ENCODE peak calls at places on chromosome 7, in nine cellular contexts. One of them, this sample, is unnamed.
A peak's percentile ranks its signal among the peaks of the same experiment; 100 is the strongest.

GRCh38 chr7:120733143-120733542 is 124.8 kb downstream of the TSPAN12 start:
- DNase-seq in fibroblast of lung: peak; percentile 92
- DNase-seq in keratinocyte: no peak
- DNase-seq in Kasumi-1: no peak
- DNase-seq in lower lobe of right lung: no peak
- DNase-seq in left ventricle myocardium inferior: no peak
- DNase-seq in neural progenitor cell: no peak
- DNase-seq in cardiac fibroblast: peak; percentile 37
- DNase-seq in LHCN-M2: peak; percentile 94
- DNase-seq in this sample: no peak

GRCh38 chr7:25391295-25391861 is 163.1 kb upstream of the NPVF start:
- DNase-seq in neural progenitor cell: peak; percentile 43
- DNase-seq in left ventricle myocardium inferior: no peak
- DNase-seq in Kasumi-1: peak; percentile 65
- DNase-seq in cardiac fibroblast: peak; percentile 61
- DNase-seq in LHCN-M2: peak; percentile 19
- DNase-seq in keratinocyte: no peak
- DNase-seq in lower lobe of right lung: no peak
- DNase-seq in fibroblast of lung: peak; percentile 72
- DNase-seq in this sample: peak; percentile 68

GRCh38 chr7:128836729-128837348 is 6.6 kb downstream of the FLNC start:
- DNase-seq in keratinocyte: no peak
- DNase-seq in left ventricle myocardium inferior: peak; percentile 14
- DNase-seq in Kasumi-1: no peak
- DNase-seq in lower lobe of right lung: peak; percentile 32
- DNase-seq in fibroblast of lung: no peak
- DNase-seq in cardiac fibroblast: no peak
- DNase-seq in neural progenitor cell: no peak
- DNase-seq in LHCN-M2: no peak
- DNase-seq in this sample: no peak

GRCh38 chr7:87231243-87231642 is 11.7 kb upstream of the TMEM243 start:
- DNase-seq in LHCN-M2: no peak
- DNase-seq in cardiac fibroblast: no peak
- DNase-seq in fibroblast of lung: no peak
- DNase-seq in neural progenitor cell: no peak
- DNase-seq in Kasumi-1: no peak
- DNase-seq in left ventricle myocardium inferior: peak; percentile 21
- DNase-seq in keratinocyte: no peak
- DNase-seq in lower lobe of right lung: no peak
- DNase-seq in this sample: no peak

GRCh38 chr7:51043461-51043860 is 260.8 kb upstream of the GRB10 start:
- DNase-seq in keratinocyte: no peak
- DNase-seq in cardiac fibroblast: no peak
- DNase-seq in fibroblast of lung: no peak
- DNase-seq in left ventricle myocardium inferior: no peak
- DNase-seq in LHCN-M2: no peak
- DNase-seq in Kasumi-1: no peak
- DNase-seq in neural progenitor cell: no peak
- DNase-seq in lower lobe of right lung: no peak
- DNase-seq in this sample: no peak

GRCh38 chr7:94059747-94060146 is 55.6 kb upstream of the BET1 start:
- DNase-seq in lower lobe of right lung: no peak
- DNase-seq in cardiac fibroblast: peak; percentile 82
- DNase-seq in left ventricle myocardium inferior: no peak
- DNase-seq in Kasumi-1: no peak
- DNase-seq in LHCN-M2: no peak
- DNase-seq in neural progenitor cell: no peak
- DNase-seq in fibroblast of lung: peak; percentile 73
- DNase-seq in keratinocyte: no peak
- DNase-seq in this sample: no peak

GRCh38 chr7:46616636-46617035 is 695.6 kb upstream of the IGFBP3 start:
- DNase-seq in Kasumi-1: no peak
- DNase-seq in LHCN-M2: peak; percentile 21
- DNase-seq in left ventricle myocardium inferior: no peak
- DNase-seq in neural progenitor cell: no peak
- DNase-seq in keratinocyte: no peak
- DNase-seq in lower lobe of right lung: no peak
- DNase-seq in cardiac fibroblast: peak; percentile 16
- DNase-seq in fibroblast of lung: no peak
- DNase-seq in this sample: no peak

GRCh38 chr7:130957140-130957513 is 223.1 kb upstream of the KLF14 start:
- DNase-seq in neural progenitor cell: no peak
- DNase-seq in left ventricle myocardium inferior: no peak
- DNase-seq in cardiac fibroblast: no peak
- DNase-seq in keratinocyte: no peak
- DNase-seq in Kasumi-1: no peak
- DNase-seq in lower lobe of right lung: no peak
- DNase-seq in fibroblast of lung: no peak
- DNase-seq in LHCN-M2: no peak
- DNase-seq in this sample: peak; percentile 67

GRCh38 chr7:26853788-26854393 is 10.5 kb downstream of the SKAP2 start:
- DNase-seq in Kasumi-1: peak; percentile 93
- DNase-seq in left ventricle myocardium inferior: no peak
- DNase-seq in neural progenitor cell: peak; percentile 39
- DNase-seq in fibroblast of lung: peak; percentile 87
- DNase-seq in cardiac fibroblast: peak; percentile 64
- DNase-seq in lower lobe of right lung: no peak
- DNase-seq in LHCN-M2: peak; percentile 68
- DNase-seq in keratinocyte: no peak
- DNase-seq in this sample: peak; percentile 83

GRCh38 chr7:22444181-22444966 is 55.6 kb downstream of the STEAP1B start:
- DNase-seq in Kasumi-1: no peak
- DNase-seq in left ventricle myocardium inferior: peak; percentile 16
- DNase-seq in cardiac fibroblast: peak; percentile 42
- DNase-seq in keratinocyte: no peak
- DNase-seq in lower lobe of right lung: no peak
- DNase-seq in neural progenitor cell: no peak
- DNase-seq in LHCN-M2: no peak
- DNase-seq in fibroblast of lung: no peak
- DNase-seq in this sample: peak; percentile 84

GRCh38 chr7:20793686-20794394 is 7.2 kb upstream of the SP8 start:
- DNase-seq in keratinocyte: no peak
- DNase-seq in LHCN-M2: no peak
- DNase-seq in lower lobe of right lung: no peak
- DNase-seq in fibroblast of lung: no peak
- DNase-seq in neural progenitor cell: peak; percentile 74
- DNase-seq in cardiac fibroblast: no peak
- DNase-seq in left ventricle myocardium inferior: no peak
- DNase-seq in Kasumi-1: no peak
- DNase-seq in this sample: no peak

GRCh38 chr7:46071076-46071475 is 150.0 kb upstream of the IGFBP3 start:
- DNase-seq in fibroblast of lung: peak; percentile 21
- DNase-seq in cardiac fibroblast: no peak
- DNase-seq in Kasumi-1: no peak
- DNase-seq in LHCN-M2: peak; percentile 93
- DNase-seq in neural progenitor cell: no peak
- DNase-seq in keratinocyte: no peak
- DNase-seq in lower lobe of right lung: no peak
- DNase-seq in left ventricle myocardium inferior: no peak
- DNase-seq in this sample: no peak

GRCh38 chr7:92802398-92802797 is 34.0 kb downstream of the CDK6 start:
- DNase-seq in cardiac fibroblast: no peak
- DNase-seq in fibroblast of lung: no peak
- DNase-seq in left ventricle myocardium inferior: no peak
- DNase-seq in keratinocyte: no peak
- DNase-seq in LHCN-M2: no peak
- DNase-seq in lower lobe of right lung: no peak
- DNase-seq in Kasumi-1: no peak
- DNase-seq in neural progenitor cell: no peak
- DNase-seq in this sample: no peak

GRCh38 chr7:105649727-105650381 is 68.6 kb upstream of the EFCAB10 start:
- DNase-seq in fibroblast of lung: peak; percentile 63
- DNase-seq in keratinocyte: no peak
- DNase-seq in cardiac fibroblast: peak; percentile 73
- DNase-seq in neural progenitor cell: no peak
- DNase-seq in lower lobe of right lung: no peak
- DNase-seq in LHCN-M2: peak; percentile 87
- DNase-seq in Kasumi-1: no peak
- DNase-seq in left ventricle myocardium inferior: no peak
- DNase-seq in this sample: peak; percentile 15

GRCh38 chr7:134875867-134876266 is 96.4 kb downstream of the CALD1 start:
- DNase-seq in neural progenitor cell: no peak
- DNase-seq in left ventricle myocardium inferior: no peak
- DNase-seq in lower lobe of right lung: no peak
- DNase-seq in LHCN-M2: peak; percentile 90
- DNase-seq in fibroblast of lung: peak; percentile 73
- DNase-seq in Kasumi-1: no peak
- DNase-seq in cardiac fibroblast: peak; percentile 79
- DNase-seq in keratinocyte: no peak
- DNase-seq in this sample: no peak

GRCh38 chr7:953547-954327 is 743 bp downstream of the ADAP1 start:
- DNase-seq in Kasumi-1: peak; percentile 12
- DNase-seq in keratinocyte: no peak
- DNase-seq in left ventricle myocardium inferior: peak; percentile 57
- DNase-seq in neural progenitor cell: peak; percentile 63
- DNase-seq in cardiac fibroblast: peak; percentile 51
- DNase-seq in fibroblast of lung: peak; percentile 19
- DNase-seq in LHCN-M2: no peak
- DNase-seq in lower lobe of right lung: peak; percentile 86
- DNase-seq in this sample: no peak

GRCh38 chr7:42650171-42650570 is 261.7 kb downstream of the C7orf25 start:
- DNase-seq in Kasumi-1: no peak
- DNase-seq in neural progenitor cell: no peak
- DNase-seq in keratinocyte: no peak
- DNase-seq in LHCN-M2: no peak
- DNase-seq in cardiac fibroblast: no peak
- DNase-seq in left ventricle myocardium inferior: no peak
- DNase-seq in fibroblast of lung: no peak
- DNase-seq in lower lobe of right lung: no peak
- DNase-seq in this sample: no peak

GRCh38 chr7:82700739-82701138 is 257.2 kb upstream of the CACNA2D1 start:
- DNase-seq in cardiac fibroblast: no peak
- DNase-seq in lower lobe of right lung: no peak
- DNase-seq in left ventricle myocardium inferior: no peak
- DNase-seq in neural progenitor cell: no peak
- DNase-seq in keratinocyte: no peak
- DNase-seq in LHCN-M2: no peak
- DNase-seq in fibroblast of lung: no peak
- DNase-seq in Kasumi-1: no peak
- DNase-seq in this sample: no peak

GRCh38 chr7:70614237-70614984 is 517.5 kb upstream of the GALNT17 start:
- DNase-seq in neural progenitor cell: peak; percentile 81
- DNase-seq in Kasumi-1: no peak
- DNase-seq in cardiac fibroblast: peak; percentile 75
- DNase-seq in LHCN-M2: no peak
- DNase-seq in keratinocyte: no peak
- DNase-seq in lower lobe of right lung: no peak
- DNase-seq in left ventricle myocardium inferior: peak; percentile 84
- DNase-seq in fibroblast of lung: peak; percentile 41
- DNase-seq in this sample: peak; percentile 97

GRCh38 chr7:134367956-134368749 is 51.4 kb upstream of the SLC35B4 start:
- DNase-seq in lower lobe of right lung: no peak
- DNase-seq in keratinocyte: no peak
- DNase-seq in LHCN-M2: no peak
- DNase-seq in cardiac fibroblast: no peak
- DNase-seq in fibroblast of lung: no peak
- DNase-seq in Kasumi-1: no peak
- DNase-seq in neural progenitor cell: no peak
- DNase-seq in left ventricle myocardium inferior: no peak
- DNase-seq in this sample: no peak

GRCh38 chr7:11709240-11709639 is 122.8 kb downstream of the THSD7A start:
- DNase-seq in lower lobe of right lung: no peak
- DNase-seq in neural progenitor cell: no peak
- DNase-seq in cardiac fibroblast: no peak
- DNase-seq in LHCN-M2: no peak
- DNase-seq in left ventricle myocardium inferior: no peak
- DNase-seq in fibroblast of lung: no peak
- DNase-seq in Kasumi-1: no peak
- DNase-seq in keratinocyte: no peak
- DNase-seq in this sample: no peak